ENCODE peak calls at places on chromosomes 1 and 21, in eight cellular contexts. A, R, T, C, W, H, V and N are unnamed samples.

GRCh38 chr1:223542831-223543230 is 122.7 kb downstream of the CAPN8 start:
- DNase-seq in A (no peak), R (no peak), T (no peak), C (no peak), W (no peak), H (no peak), V (no peak), N (no peak)

GRCh38 chr1:84253891-84254290 is 47.6 kb upstream of the SAMD13 start:
- DNase-seq in A (no peak), R (peak), T (peak), C (peak), W (peak), H (peak), V (peak), N (peak)

GRCh38 chr1:47487826-47488450 is 50.1 kb downstream of the FOXD2 start:
- DNase-seq in A (peak), R (no peak), T (peak), C (no peak), W (no peak), H (no peak), V (no peak), N (no peak)

GRCh38 chr1:202576816-202577215 is 133.4 kb downstream of the SYT2 start:
- DNase-seq in A (no peak), R (no peak), T (no peak), C (no peak), W (peak), H (no peak), V (no peak), N (no peak)

GRCh38 chr1:107669996-107670395 is 295.0 kb downstream of the VAV3 start:
- DNase-seq in A (no peak), R (peak), T (peak), C (peak), W (peak), H (peak), V (peak), N (peak)

GRCh38 chr1:179052776-179053175 is 27.1 kb downstream of the FAM20B start:
- DNase-seq in A (no peak), R (no peak), T (no peak), C (no peak), W (no peak), H (no peak), V (no peak), N (no peak)

GRCh38 chr21:15249285-15249993 is 184.6 kb upstream of the NRIP1 start:
- DNase-seq in A (no peak), R (no peak), T (no peak), C (no peak), W (peak), H (no peak), V (no peak), N (no peak)

GRCh38 chr1:63920154-63921117 is 146.6 kb downstream of the ROR1 start:
- DNase-seq in A (no peak), R (no peak), T (peak), C (no peak), W (peak), H (no peak), V (no peak), N (peak)

GRCh38 chr1:154115180-154115579 is 39.7 kb downstream of the NUP210L start:
- DNase-seq in A (no peak), R (no peak), T (no peak), C (no peak), W (no peak), H (no peak), V (no peak), N (no peak)

GRCh38 chr1:107820797-107821196 is 144.2 kb downstream of the VAV3 start:
- DNase-seq in A (no peak), R (no peak), T (peak), C (no peak), W (no peak), H (no peak), V (no peak), N (peak)

GRCh38 chr1:59368007-59368670 is 71.2 kb downstream of the FGGY start:
- DNase-seq in A (no peak), R (no peak), T (no peak), C (no peak), W (no peak), H (no peak), V (no peak), N (no peak)

GRCh38 chr1:244111008-244111407 is 59.9 kb downstream of the ZBTB18 start:
- DNase-seq in A (no peak), R (no peak), T (no peak), C (no peak), W (no peak), H (no peak), V (no peak), N (no peak)

GRCh38 chr1:155174334-155175280 is 958 bp downstream of the TRIM46 start:
- DNase-seq in A (peak), R (peak), T (no peak), C (no peak), W (peak), H (peak), V (peak), N (no peak)

GRCh38 chr1:184160942-184161698 is 109.6 kb downstream of the TSEN15 start:
- DNase-seq in A (no peak), R (no peak), T (no peak), C (peak), W (peak), H (no peak), V (no peak), N (peak)

GRCh38 chr21:41666641-41667051 is 100.2 kb downstream of the RIPK4 start:
- DNase-seq in A (no peak), R (peak), T (no peak), C (no peak), W (no peak), H (no peak), V (no peak), N (no peak)

GRCh38 chr1:9444532-9444931 is 94.7 kb upstream of the SLC25A33 start:
- DNase-seq in A (no peak), R (no peak), T (no peak), C (no peak), W (no peak), H (no peak), V (no peak), N (no peak)

GRCh38 chr1:88984553-88984945 is 7.9 kb downstream of the KYAT3 start:
- DNase-seq in A (no peak), R (no peak), T (no peak), C (no peak), W (no peak), H (no peak), V (no peak), N (no peak)

GRCh38 chr1:88982055-88982454 is 10.4 kb downstream of the KYAT3 start:
- DNase-seq in A (no peak), R (no peak), T (no peak), C (no peak), W (peak), H (no peak), V (no peak), N (no peak)

GRCh38 chr1:88985033-88985432 is 7.4 kb downstream of the KYAT3 start:
- DNase-seq in A (no peak), R (no peak), T (peak), C (no peak), W (peak), H (peak), V (peak), N (peak)

GRCh38 chr1:88985692-88986091 is 6.7 kb downstream of the KYAT3 start:
- DNase-seq in A (no peak), R (no peak), T (no peak), C (no peak), W (no peak), H (no peak), V (no peak), N (no peak)

DNA sequence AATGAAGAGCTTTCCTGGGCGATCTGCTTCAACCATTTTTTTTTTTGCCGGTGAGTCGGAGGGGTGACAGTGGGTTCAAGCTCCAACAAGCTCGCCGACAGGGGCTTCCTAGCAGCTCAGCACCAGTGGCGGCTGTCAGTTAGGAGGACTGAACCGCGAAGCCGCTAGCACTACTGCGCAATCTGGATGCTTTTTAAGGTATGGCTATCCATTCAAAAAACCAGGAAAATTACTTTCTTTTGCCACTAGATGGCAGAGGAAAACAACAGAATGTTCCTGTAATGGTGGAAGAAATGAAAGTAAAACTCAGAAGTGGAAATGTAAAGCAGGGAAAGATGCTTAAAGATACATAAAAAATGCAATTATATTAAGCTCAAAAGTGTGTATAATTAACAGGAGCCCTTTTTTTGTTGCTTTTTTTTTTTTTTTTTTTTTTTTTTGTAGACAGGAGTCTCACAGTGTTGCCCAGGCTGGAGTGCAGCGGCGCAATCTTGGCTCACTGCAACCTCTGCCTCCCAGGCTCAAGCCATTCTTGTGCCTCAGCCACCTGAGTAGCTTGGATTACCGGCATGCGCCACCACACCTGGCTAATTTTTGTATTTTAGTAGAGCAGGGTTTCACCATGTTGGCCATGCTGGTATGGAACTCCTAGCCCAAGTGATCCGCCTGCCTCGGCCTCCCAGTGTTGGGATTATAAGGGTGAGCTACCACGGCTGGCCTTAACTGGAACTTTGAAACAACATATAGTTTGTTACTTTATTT is 8.5 kb downstream of the KYAT3 start:
- DNase-seq in A (no peak), R (no peak), T (peak), C (no peak), W (peak), H (no peak), V (no peak), N (no peak)
- H3K27ac ChIP-seq in A (no peak), R (peak), T (peak), C (no peak), W (peak), H (peak), V (no peak), N (peak)

GRCh38 chr1:150486966-150487762 is at the start of gene TARS2:
- DNase-seq in A (peak), R (peak), T (peak), C (peak), W (peak), H (peak), V (peak), N (peak)
- H3K27ac ChIP-seq in A (no peak), R (peak), T (peak), C (peak), W (peak), H (peak), V (peak), N (peak)

GRCh38 chr21:36297938-36298572 is 21.9 kb upstream of the MORC3 start:
- DNase-seq in A (no peak), R (peak), T (peak), C (no peak), W (peak), H (peak), V (peak), N (peak)
- H3K27ac ChIP-seq in A (no peak), R (no peak), T (peak), C (no peak), W (no peak), H (peak), V (no peak), N (peak)

GRCh38 chr21:45962531-45963224 is 18.9 kb upstream of the COL6A1 start:
- DNase-seq in A (no peak), R (peak), T (no peak), C (no peak), W (no peak), H (no peak), V (no peak), N (no peak)
- H3K27ac ChIP-seq in A (no peak), R (no peak), T (no peak), C (no peak), W (no peak), H (no peak), V (no peak), N (no peak)

GRCh38 chr1:24149854-24150227 is 6.9 kb upstream of the IL22RA1 start:
- DNase-seq in A (no peak), R (no peak), T (peak), C (no peak), W (peak), H (peak), V (peak), N (peak)
- H3K27ac ChIP-seq in A (no peak), R (no peak), T (peak), C (no peak), W (no peak), H (no peak), V (no peak), N (peak)

DNA sequence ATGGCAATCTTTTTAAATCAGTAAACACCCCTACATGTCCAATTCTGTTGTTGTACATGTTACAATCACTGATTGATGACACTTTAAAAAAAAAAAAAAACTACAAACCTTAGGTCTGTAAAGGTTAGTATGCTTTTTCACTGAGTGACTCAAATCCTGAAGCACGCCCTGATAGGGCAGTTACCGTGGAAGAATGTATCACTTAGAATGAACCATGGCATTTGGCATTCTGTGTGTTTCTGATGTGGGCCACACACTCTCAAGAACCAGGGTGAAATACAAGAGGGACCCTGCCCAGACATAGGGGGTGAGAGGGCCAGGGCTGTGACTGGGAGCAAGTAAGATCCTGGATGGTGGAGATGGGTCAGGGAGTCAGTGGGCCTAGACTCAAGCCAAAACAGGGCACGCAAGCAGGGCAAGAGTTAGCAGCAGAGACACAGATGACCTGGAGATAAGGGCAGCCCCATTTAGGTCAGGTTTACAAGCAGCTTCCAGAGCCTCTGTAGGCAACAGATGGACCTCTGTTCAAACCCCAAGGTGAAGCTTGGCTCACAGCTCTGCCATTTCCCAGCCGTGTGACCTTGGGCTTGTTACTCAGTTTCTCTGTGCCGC is 47.6 kb upstream of the DMRTB1 start:
- DNase-seq in A (peak), R (peak), T (no peak), C (no peak), W (peak), H (no peak), V (no peak), N (no peak)
- H3K27ac ChIP-seq in A (no peak), R (no peak), T (no peak), C (no peak), W (no peak), H (no peak), V (no peak), N (no peak)